ENCODE peak calls at places on chromosome 13, in five cellular contexts. G is keratinocyte, X is mucosa of descending colon, F is fibroblast of pulmonary artery, U is A549. C is an unnamed sample.
A peak's percentile ranks its signal among the peaks of the same experiment; 100 is the strongest.

GRCh38 chr13:105914637-105915036 is 620.8 kb downstream of the EFNB2 start:
- DNase-seq in G (no peak), X (no peak), U (no peak), F (peak; percentile 80), C (no peak)

GRCh38 chr13:37870895-37871550 is 1.5 kb upstream of the TRPC4 start:
- DNase-seq in G (no peak), X (no peak), U (no peak), F (peak; percentile 77), C (no peak)

GRCh38 chr13:20198781-20199180 is 6.0 kb upstream of the GJB2 start:
- DNase-seq in X (peak; percentile 53), F (no peak), G (no peak), U (no peak), C (no peak)

GRCh38 chr13:77359171-77359570 is 32.3 kb upstream of the MYCBP2 start:
- DNase-seq in X (no peak), G (no peak), U (no peak), F (no peak), C (no peak)

GRCh38 chr13:52399037-52399436 is 6.9 kb downstream of the THSD1 start:
- DNase-seq in G (no peak), F (no peak), U (no peak), X (no peak), C (no peak)

GRCh38 chr13:99316224-99316623 is 9.0 kb upstream of the GPR183 start:
- DNase-seq in X (no peak), G (no peak), U (no peak), F (no peak), C (no peak)

GRCh38 chr13:84430441-84430840 is 548.2 kb upstream of the SLITRK1 start:
- DNase-seq in U (no peak), X (no peak), G (no peak), F (peak; percentile 4), C (no peak)

GRCh38 chr13:31201341-31202024 is 1.7 kb downstream of the B3GLCT start:
- DNase-seq in U (no peak), F (peak; percentile 67), X (no peak), G (no peak), C (no peak)

GRCh38 chr13:27053902-27054595 is 117.6 kb downstream of the USP12 start:
- DNase-seq in X (no peak), F (peak; percentile 69), G (peak; percentile 48), U (peak; percentile 29), C (no peak)

GRCh38 chr13:78193853-78194252 is 275.2 kb upstream of the EDNRB start:
- DNase-seq in X (no peak), F (no peak), U (no peak), G (no peak), C (no peak)

GRCh38 chr13:85698236-85698635 is 101.0 kb downstream of the SLITRK6 start:
- DNase-seq in X (no peak), U (no peak), G (no peak), F (no peak), C (no peak)

GRCh38 chr13:77300176-77301141 is 26.4 kb downstream of the MYCBP2 start:
- DNase-seq in X (no peak), F (peak; percentile 86), U (peak; percentile 16), G (no peak), C (no peak)

GRCh38 chr13:35760678-35761308 is 284.3 kb upstream of the MAB21L1 start:
- DNase-seq in F (no peak), G (no peak), X (no peak), U (no peak), C (no peak)

GRCh38 chr13:24233351-24233901 is 72.9 kb downstream of the SPATA13 start:
- DNase-seq in F (peak; percentile 61), G (no peak), U (no peak), X (no peak), C (no peak)

GRCh38 chr13:21221268-21221667 is 44.8 kb downstream of the MRPL57 start:
- DNase-seq in F (no peak), X (no peak), U (no peak), G (no peak), C (no peak)

GRCh38 chr13:78420814-78421213 is 182.5 kb downstream of the POU4F1 start:
- DNase-seq in G (no peak), U (no peak), F (no peak), X (no peak), C (peak; percentile 15)

GRCh38 chr13:93290503-93290902 is 63.9 kb downstream of the GPC6 start:
- DNase-seq in U (no peak), X (no peak), G (no peak), F (peak; percentile 18), C (no peak)

GRCh38 chr13:27679896-27680295 is 58.2 kb downstream of the POLR1D start:
- DNase-seq in U (no peak), X (no peak), F (no peak), G (no peak), C (no peak)

GRCh38 chr13:92941167-92941566 is 285.4 kb upstream of the GPC6 start:
- DNase-seq in U (no peak), F (no peak), X (no peak), G (no peak), C (no peak)

GRCh38 chr13:23460309-23460708 is 26.8 kb upstream of the SACS start:
- DNase-seq in U (no peak), G (no peak), X (no peak), F (no peak), C (peak; percentile 28)

GRCh38 chr13:100088282-100088647 is 628 bp upstream of the PCCA start:
- DNase-seq in U (no peak), X (peak; percentile 17), F (no peak), G (no peak), C (no peak)

GRCh38 chr13:45434556-45435371 is 16.6 kb upstream of the SLC25A30 start:
- DNase-seq in X (peak; percentile 52), U (no peak), G (no peak), F (no peak), C (no peak)

GRCh38 chr13:31860002-31860401 is 120.7 kb downstream of the RXFP2 start:
- DNase-seq in U (no peak), X (no peak), G (no peak), F (no peak), C (no peak)

GRCh38 chr13:76048126-76048525 is 412.0 kb downstream of the LMO7 start:
- DNase-seq in U (no peak), F (no peak), X (no peak), G (no peak), C (no peak)

DNA sequence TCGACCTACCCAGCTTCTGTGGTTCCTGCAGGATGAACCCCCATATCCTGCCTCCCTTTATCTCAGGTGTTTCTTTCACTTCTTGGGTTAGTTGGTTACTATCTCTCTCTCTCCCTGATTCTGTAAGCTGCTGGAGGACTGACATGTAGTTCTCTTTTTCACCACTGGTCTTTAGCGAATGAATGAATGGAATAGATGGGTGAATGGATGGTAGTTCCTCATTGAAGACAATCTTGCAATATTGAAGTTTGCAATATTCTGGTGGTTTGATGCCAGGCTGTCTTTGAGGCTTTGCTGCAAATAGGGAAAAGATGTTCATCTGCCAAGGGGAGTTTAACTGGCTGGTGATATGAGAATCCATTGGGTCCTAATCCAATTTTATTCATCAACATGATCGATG is 120.2 kb downstream of the UBL3 start:
- DNase-seq in U (no peak), F (no peak), G (no peak), X (no peak), C (no peak)
- TF ChIP-seq CTCF in U (no peak), F (peak; percentile 5), G (no peak), X (no peak), C (no peak)

DNA sequence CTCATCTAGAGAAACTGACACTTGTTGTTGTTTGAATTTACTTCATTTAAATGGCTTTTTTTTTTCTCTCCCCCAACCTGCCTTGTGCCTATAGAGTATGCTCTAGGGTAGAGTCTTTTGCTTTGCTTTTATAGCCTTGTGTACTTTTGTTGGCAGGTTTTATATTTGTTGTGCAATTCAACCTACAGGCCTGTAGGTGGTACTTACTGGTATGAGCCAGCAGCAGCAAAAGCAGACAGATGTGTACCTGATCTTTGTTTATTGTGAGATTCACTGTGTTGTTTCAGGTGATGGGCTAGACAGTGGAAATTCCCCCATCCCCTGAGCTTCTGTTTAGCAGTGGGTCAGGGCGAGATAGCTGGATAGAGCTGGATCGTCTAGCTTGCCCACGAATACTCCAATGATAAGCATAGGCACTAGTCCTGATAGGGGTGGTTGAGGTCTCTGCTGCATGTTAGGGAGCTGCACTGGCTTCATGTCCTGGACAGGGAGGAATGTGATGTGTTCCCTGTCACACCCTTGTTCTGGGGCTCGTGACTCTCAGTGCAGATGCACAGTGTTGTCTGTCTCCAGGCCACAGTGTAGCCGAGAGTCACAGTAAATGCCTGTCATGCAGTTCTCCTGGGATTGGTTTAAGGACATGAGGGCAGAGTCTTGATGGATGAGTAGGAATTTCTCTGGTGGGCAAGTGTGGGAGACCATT is 21.3 kb downstream of the DNAJC3 start:
- DNase-seq in G (no peak), F (peak; percentile 28), U (no peak), X (no peak), C (no peak)
- TF ChIP-seq CTCF in G (no peak), F (peak; percentile 50), U (no peak), X (no peak), C (no peak)

DNA sequence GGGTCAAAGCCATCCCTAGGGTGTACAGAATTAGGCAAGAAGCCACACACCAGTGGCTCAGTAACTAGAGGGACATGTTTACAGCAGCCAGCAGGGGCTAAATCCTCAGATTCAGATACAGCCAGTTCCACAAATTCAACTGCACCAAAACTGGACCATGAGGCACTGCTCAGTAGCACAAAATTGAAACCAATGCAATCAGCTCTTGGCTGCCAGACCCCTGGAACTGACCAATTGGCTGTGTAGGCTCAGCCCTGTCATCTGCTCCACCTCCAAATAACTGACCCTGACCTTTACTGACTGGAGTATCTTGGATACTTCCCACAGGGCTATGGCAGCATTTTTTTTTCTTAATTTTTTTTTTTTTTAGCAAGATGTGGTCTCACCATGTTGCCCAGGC is 226.5 kb downstream of the FOXO1 start:
- DNase-seq in G (no peak), X (no peak), F (no peak), U (no peak), C (no peak)
- TF ChIP-seq CTCF in G (no peak), X (no peak), F (no peak), U (no peak), C (no peak)

GRCh38 chr13:64850017-64850416 is 2380.1 kb downstream of the PCDH9 start:
- DNase-seq in X (no peak), F (no peak), G (no peak), U (no peak), C (no peak)

DNA sequence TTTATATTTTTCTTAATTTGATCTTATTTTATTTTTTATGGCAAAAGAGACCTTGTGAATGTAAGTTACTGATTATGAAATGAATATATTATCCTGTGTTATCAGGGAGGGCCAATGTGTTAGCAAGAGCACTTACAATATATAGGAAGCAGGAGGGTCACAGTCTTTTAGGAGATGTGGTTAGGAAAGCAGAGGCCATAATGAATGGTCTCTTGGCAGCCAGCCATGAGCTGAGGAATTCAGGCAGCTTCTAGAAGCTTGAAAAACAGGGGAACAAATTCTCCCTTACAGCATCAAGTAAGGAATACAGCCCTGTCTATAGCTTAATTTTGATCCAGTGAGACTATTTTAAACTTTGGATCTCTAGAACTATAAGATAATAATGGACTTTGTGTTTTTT is 2374.6 kb downstream of the PCDH9 start:
- DNase-seq in G (no peak), X (no peak), F (peak; percentile 62), U (no peak), C (no peak)
- TF ChIP-seq CTCF in G (no peak), X (no peak), F (no peak), U (no peak), C (no peak)

C was measured in GM13977.